ENCODE peak calls at places on chromosomes 11 and 22, in eight cellular contexts. I, L, X, Q, A, W, F and P are unnamed samples.

GRCh38 chr11:75271730-75272129 is 31.2 kb downstream of the TPBGL start:
- DNase-seq in I (no peak), L (peak), X (peak), Q (no peak), A (no peak), W (no peak), F (peak), P (no peak)

GRCh38 chr11:60367896-60368295 is 10.4 kb upstream of the MS4A7 start:
- DNase-seq in I (no peak), L (no peak), X (no peak), Q (no peak), A (no peak), W (no peak), F (no peak), P (no peak)

GRCh38 chr11:58504232-58504631 is 3.7 kb downstream of the OR5B21 start:
- DNase-seq in I (no peak), L (no peak), X (no peak), Q (no peak), A (no peak), W (no peak), F (no peak), P (no peak)

GRCh38 chr22:46993626-46994025 is 231.2 kb downstream of the TBC1D22A start:
- DNase-seq in I (no peak), L (peak), X (no peak), Q (no peak), A (no peak), W (no peak), F (peak), P (no peak)

GRCh38 chr11:104152941-104153340 is 11.0 kb downstream of the PDGFD start:
- DNase-seq in I (no peak), L (no peak), X (no peak), Q (no peak), A (no peak), W (no peak), F (no peak), P (no peak)

GRCh38 chr11:4610258-4610935 is 2.4 kb upstream of the TRIM68 start:
- DNase-seq in I (peak), L (no peak), X (no peak), Q (no peak), A (no peak), W (no peak), F (no peak), P (no peak)

GRCh38 chr22:30636226-30637077 is 871 bp downstream of the SLC35E4 start:
- DNase-seq in I (peak), L (peak), X (peak), Q (no peak), A (peak), W (no peak), F (no peak), P (no peak)

GRCh38 chr11:109864834-109865557 is 228.2 kb upstream of the ZC3H12C start:
- DNase-seq in I (peak), L (no peak), X (no peak), Q (peak), A (peak), W (no peak), F (no peak), P (no peak)

GRCh38 chr11:69000391-69000790 is 12.7 kb downstream of the MRGPRF start:
- DNase-seq in I (no peak), L (no peak), X (no peak), Q (no peak), A (no peak), W (no peak), F (no peak), P (no peak)

GRCh38 chr11:86735462-86736302 is 63.3 kb upstream of the ME3 start:
- DNase-seq in I (peak), L (no peak), X (no peak), Q (no peak), A (peak), W (peak), F (no peak), P (no peak)

GRCh38 chr11:132024587-132025295 is 654.3 kb downstream of the NTM start:
- DNase-seq in I (peak), L (no peak), X (no peak), Q (peak), A (peak), W (peak), F (no peak), P (no peak)

GRCh38 chr11:111299111-111300026 is 1.0 kb downstream of the POU2AF3 start:
- DNase-seq in I (peak), L (peak), X (no peak), Q (no peak), A (peak), W (peak), F (peak), P (peak)

GRCh38 chr11:71066311-71066710 is 186.1 kb downstream of the SHANK2 start:
- DNase-seq in I (no peak), L (no peak), X (no peak), Q (no peak), A (no peak), W (no peak), F (no peak), P (no peak)

GRCh38 chr22:29480512-29481264 is 670 bp downstream of the NEFH start:
- DNase-seq in I (peak), L (peak), X (no peak), Q (no peak), A (peak), W (no peak), F (peak), P (peak)

GRCh38 chr11:108340958-108341357 is 118.1 kb downstream of the ATM start:
- DNase-seq in I (no peak), L (no peak), X (no peak), Q (no peak), A (no peak), W (peak), F (no peak), P (no peak)

GRCh38 chr11:90113541-90113940 is 20.9 kb upstream of the NAALAD2 start:
- DNase-seq in I (peak), L (no peak), X (no peak), Q (no peak), A (peak), W (no peak), F (no peak), P (no peak)

GRCh38 chr11:69257838-69258658 is 35.9 kb upstream of the MYEOV start:
- DNase-seq in I (no peak), L (no peak), X (no peak), Q (no peak), A (no peak), W (no peak), F (peak), P (no peak)

GRCh38 chr11:92865352-92865751 is 104.1 kb upstream of the MTNR1B start:
- DNase-seq in I (peak), L (no peak), X (no peak), Q (no peak), A (peak), W (no peak), F (no peak), P (no peak)

GRCh38 chr11:43952020-43952400 is 9.6 kb downstream of the C11orf96 start:
- DNase-seq in I (no peak), L (no peak), X (no peak), Q (no peak), A (no peak), W (no peak), F (no peak), P (no peak)

GRCh38 chr22:47618180-47618579 is 855.7 kb downstream of the TBC1D22A start:
- DNase-seq in I (no peak), L (no peak), X (no peak), Q (no peak), A (no peak), W (no peak), F (peak), P (peak)

GRCh38 chr11:15969701-15970329 is 386.5 kb downstream of the SOX6 start:
- DNase-seq in I (peak), L (peak), X (no peak), Q (peak), A (peak), W (peak), F (no peak), P (no peak)

GRCh38 chr22:39299829-39300178 is 19.6 kb downstream of the RPL3 start:
- DNase-seq in I (no peak), L (no peak), X (no peak), Q (no peak), A (no peak), W (no peak), F (no peak), P (no peak)

GRCh38 chr11:44066732-44067131 is 662 bp downstream of the ACCS start:
- DNase-seq in I (peak), L (no peak), X (no peak), Q (no peak), A (peak), W (peak), F (no peak), P (no peak)

GRCh38 chr11:131692961-131693360 is 322.5 kb downstream of the NTM start:
- DNase-seq in I (no peak), L (no peak), X (no peak), Q (no peak), A (no peak), W (no peak), F (no peak), P (no peak)

GRCh38 chr11:110564676-110565343 is 135.1 kb downstream of the FDX1 start:
- DNase-seq in I (no peak), L (no peak), X (no peak), Q (no peak), A (no peak), W (no peak), F (no peak), P (no peak)

GRCh38 chr11:111376453-111376871 is 2.6 kb downstream of the POU2AF1 start:
- DNase-seq in I (no peak), L (no peak), X (no peak), Q (no peak), A (no peak), W (no peak), F (no peak), P (no peak)

GRCh38 chr11:77080643-77081210 is 14.0 kb downstream of the CAPN5 start:
- DNase-seq in I (peak), L (peak), X (no peak), Q (no peak), A (no peak), W (no peak), F (no peak), P (no peak)

GRCh38 chr11:12845739-12846358 is 163.3 kb upstream of the RASSF10 start:
- DNase-seq in I (peak), L (peak), X (no peak), Q (no peak), A (peak), W (no peak), F (no peak), P (no peak)

GRCh38 chr11:86147004-86147403 is 78.1 kb upstream of the PICALM start:
- DNase-seq in I (no peak), L (no peak), X (no peak), Q (no peak), A (no peak), W (no peak), F (no peak), P (no peak)

GRCh38 chr11:63915961-63916836 is 765 bp downstream of the RCOR2 start:
- DNase-seq in I (peak), L (no peak), X (no peak), Q (no peak), A (no peak), W (no peak), F (no peak), P (no peak)

DNA sequence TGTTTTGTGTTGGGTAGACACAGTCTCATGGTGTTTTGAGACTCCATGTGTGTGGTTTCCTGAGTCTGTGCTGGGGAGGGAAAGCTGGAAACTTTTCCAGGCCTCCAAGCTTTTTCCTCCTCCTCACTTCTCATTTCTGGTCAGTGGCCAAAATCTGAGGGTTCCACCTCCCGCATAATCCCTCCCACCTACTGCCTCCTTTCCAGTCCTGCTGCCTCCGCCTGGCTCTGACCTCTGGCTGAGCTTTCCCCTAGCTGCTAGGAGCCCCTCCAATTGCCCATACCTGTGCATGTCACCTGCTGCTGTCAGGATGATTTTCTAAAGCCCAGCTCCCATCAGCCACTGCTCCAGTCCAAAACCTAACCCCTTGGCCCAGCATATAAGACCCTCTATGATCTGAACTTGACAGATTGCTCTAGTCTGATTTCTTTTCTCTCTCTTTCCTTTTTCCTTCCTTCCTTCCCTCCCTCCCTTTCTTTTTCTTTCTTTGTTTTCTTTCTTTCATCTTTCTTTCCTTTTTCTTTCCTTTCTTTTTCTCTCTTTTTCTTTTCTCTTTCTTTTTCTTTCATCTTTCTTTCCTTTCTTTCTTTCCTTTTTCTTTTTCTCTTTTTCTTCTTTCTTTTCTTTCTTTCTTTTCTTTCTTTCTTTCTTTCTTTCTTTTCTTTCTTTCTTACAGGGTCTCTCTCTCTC is 51.4 kb upstream of the NECTIN1 start:
- DNase-seq in I (no peak), L (no peak), X (no peak), Q (no peak), A (no peak), W (no peak), F (no peak), P (no peak)
- TF ChIP-seq CTCF in I (no peak), L (no peak), X (no peak), Q (no peak), A (no peak), W (no peak), F (no peak), P (no peak)

GRCh38 chr11:114161486-114162250 is 102.2 kb downstream of the ZBTB16 start:
- DNase-seq in I (no peak), L (no peak), X (no peak), Q (no peak), A (no peak), W (no peak), F (no peak), P (no peak)
- TF ChIP-seq CTCF in I (no peak), L (no peak), X (no peak), Q (no peak), A (no peak), W (no peak), F (no peak), P (no peak)

GRCh38 chr11:130145975-130146776 is 13.4 kb upstream of the ST14 start:
- DNase-seq in I (no peak), L (no peak), X (no peak), Q (no peak), A (peak), W (peak), F (peak), P (no peak)
- TF ChIP-seq CTCF in I (no peak), L (no peak), X (no peak), Q (peak), A (peak), W (no peak), F (peak), P (no peak)

GRCh38 chr22:24107668-24108067 is 73.6 kb upstream of the SUSD2 start:
- DNase-seq in I (peak), L (peak), X (no peak), Q (peak), A (peak), W (peak), F (no peak), P (no peak)
- TF ChIP-seq CTCF in I (peak), L (peak), X (no peak), Q (peak), A (peak), W (no peak), F (peak), P (no peak)

GRCh38 chr11:97454988-97455387 is 1065.2 kb downstream of the JRKL start:
- DNase-seq in I (no peak), L (no peak), X (no peak), Q (no peak), A (peak), W (no peak), F (no peak), P (no peak)
- TF ChIP-seq CTCF in I (no peak), L (no peak), X (no peak), Q (no peak), A (peak), W (peak), F (peak), P (no peak)

GRCh38 chr11:119481667-119482400 is 58.9 kb upstream of the THY1 start:
- DNase-seq in I (no peak), L (no peak), X (peak), Q (no peak), A (no peak), W (no peak), F (no peak), P (peak)

GRCh38 chr11:119479685-119480275 is 56.8 kb upstream of the THY1 start:
- DNase-seq in I (peak), L (no peak), X (no peak), Q (no peak), A (peak), W (no peak), F (no peak), P (no peak)

GRCh38 chr11:119482561-119483001 is 59.6 kb upstream of the THY1 start:
- DNase-seq in I (no peak), L (no peak), X (peak), Q (no peak), A (no peak), W (no peak), F (no peak), P (peak)

GRCh38 chr11:119480375-119481020 is 57.5 kb upstream of the THY1 start:
- DNase-seq in I (no peak), L (no peak), X (no peak), Q (no peak), A (no peak), W (no peak), F (no peak), P (peak)

DNA sequence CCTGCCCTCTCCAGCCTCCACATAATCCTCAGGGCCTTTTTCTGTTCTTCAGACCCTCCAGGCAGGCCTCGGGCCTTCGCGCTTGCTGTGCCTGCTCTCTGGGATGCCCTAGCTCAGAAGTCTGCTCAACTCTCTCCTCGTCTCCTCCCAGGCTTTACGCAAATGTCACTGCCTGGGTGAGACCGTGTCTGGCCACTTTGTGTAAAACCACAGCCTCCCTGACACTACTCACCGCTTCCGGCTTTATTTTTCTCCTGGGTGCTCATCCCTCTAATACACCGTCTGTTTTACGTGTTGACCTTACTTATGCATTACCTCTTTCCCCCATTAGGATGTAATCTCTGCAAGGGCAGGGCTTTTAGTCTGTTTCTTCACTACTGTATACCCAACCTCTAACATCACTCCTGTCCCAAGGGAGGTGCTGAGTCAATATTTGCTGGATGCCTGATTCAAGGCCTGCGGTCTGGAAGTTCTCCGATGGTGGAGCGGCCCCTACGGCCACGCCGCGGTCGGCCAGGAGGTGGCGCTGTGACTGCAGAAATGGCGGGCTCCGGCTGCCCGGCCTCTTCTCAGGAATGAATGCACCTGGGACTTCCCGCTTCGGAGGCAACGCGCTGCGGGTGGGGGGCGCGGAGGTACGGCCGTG is 58.2 kb upstream of the THY1 start:
- DNase-seq in I (peak), L (peak), X (peak), Q (peak), A (peak), W (peak), F (peak), P (peak)
- TF ChIP-seq CTCF in I (peak), L (peak), X (peak), Q (peak), A (peak), W (peak), F (peak), P (peak)